ENCODE peak calls at places on chromosomes 3 and 15, in ten cellular contexts. M, H, V, P, S, J, Q, Z, U and O are unnamed samples.

GRCh38 chr3:57971975-57972374 is 36.2 kb upstream of the FLNB start:
- DNase-seq in J (no peak), S (no peak), Z (no peak), V (no peak), P (no peak), Q (no peak), M (no peak), H (no peak), U (no peak), O (no peak)

GRCh38 chr3:24259901-24260512 is 234.6 kb downstream of the THRB start:
- DNase-seq in Q (no peak), P (no peak), M (no peak), Z (no peak), U (peak; percentile 61), V (peak; percentile 33), J (peak; percentile 21), S (no peak), H (peak; percentile 19), O (no peak)

GRCh38 chr3:48404440-48405342 is 25.2 kb downstream of the PLXNB1 start:
- DNase-seq in U (no peak), P (no peak), V (no peak), J (no peak), H (no peak), M (no peak), S (no peak), Q (no peak), Z (no peak), O (no peak)

GRCh38 chr3:45567730-45568172 is 26.8 kb upstream of the LIMD1 start:
- DNase-seq in Z (no peak), Q (no peak), P (no peak), U (no peak), V (no peak), J (no peak), H (no peak), S (no peak), M (no peak), O (peak; percentile 65)

GRCh38 chr3:138747229-138747628 is 87.5 kb downstream of the PIK3CB start:
- DNase-seq in Z (no peak), P (no peak), V (no peak), S (no peak), U (no peak), Q (no peak), J (no peak), M (no peak), H (no peak), O (no peak)

GRCh38 chr3:150216041-150216811 is 191.9 kb upstream of the TSC22D2 start:
- DNase-seq in M (no peak), Z (no peak), H (no peak), U (no peak), J (peak; percentile 74), P (no peak), V (peak; percentile 72), Q (no peak), S (peak; percentile 96), O (no peak)

GRCh38 chr3:45124379-45124778 is 21.8 kb downstream of the CDCP1 start:
- DNase-seq in V (peak; percentile 96), Z (no peak), H (peak; percentile 58), J (peak; percentile 97), P (no peak), M (peak; percentile 48), S (no peak), Q (peak; percentile 95), U (peak; percentile 86), O (no peak)

GRCh38 chr15:65655026-65655425 is 33.3 kb downstream of the SLC24A1 start:
- DNase-seq in P (no peak), V (peak; percentile 74), J (peak; percentile 60), M (no peak), U (peak; percentile 72), Z (no peak), Q (no peak), H (peak; percentile 14), S (no peak), O (no peak)

GRCh38 chr15:89802231-89802928 is 12.3 kb downstream of the ANPEP start:
- DNase-seq in Z (no peak), V (no peak), Q (no peak), J (no peak), M (no peak), S (no peak), P (no peak), U (no peak), H (no peak), O (no peak)

GRCh38 chr15:78323693-78324092 is 16.5 kb upstream of the CRABP1 start:
- DNase-seq in S (no peak), P (no peak), V (no peak), J (no peak), Q (no peak), M (no peak), Z (no peak), H (no peak), U (no peak), O (no peak)

GRCh38 chr3:14142567-14143270 is 17.9 kb downstream of the TMEM43 start:
- DNase-seq in P (no peak), Q (no peak), U (no peak), Z (no peak), V (no peak), M (no peak), J (no peak), H (no peak), S (no peak), O (peak; percentile 26)

GRCh38 chr15:73919706-73920105 is 6.6 kb upstream of the LOXL1 start:
- DNase-seq in Q (no peak), H (no peak), Z (no peak), V (no peak), P (no peak), U (no peak), S (no peak), M (no peak), J (no peak), O (no peak)

GRCh38 chr15:28185148-28185895 is 86.2 kb upstream of the OCA2 start:
- DNase-seq in P (no peak), M (no peak), U (no peak), J (no peak), S (no peak), Z (no peak), V (no peak), H (no peak), Q (no peak), O (no peak)

GRCh38 chr3:152790988-152791387 is 43.9 kb upstream of the P2RY1 start:
- DNase-seq in Z (no peak), Q (no peak), H (no peak), U (no peak), S (no peak), M (no peak), P (no peak), J (no peak), V (no peak), O (no peak)

GRCh38 chr15:72155021-72155621 is 36.9 kb downstream of the SENP8 start:
- DNase-seq in H (no peak), U (no peak), Q (no peak), J (peak; percentile 33), Z (no peak), M (peak; percentile 39), S (peak; percentile 92), P (peak; percentile 66), V (peak; percentile 29), O (no peak)

GRCh38 chr3:177487635-177488186 is 290.4 kb upstream of the TBL1XR1 start:
- DNase-seq in U (no peak), M (no peak), S (no peak), Z (no peak), P (no peak), Q (no peak), V (no peak), H (no peak), J (no peak), O (no peak)

GRCh38 chr3:52084954-52085730 is 28.8 kb upstream of the DUSP7 start:
- DNase-seq in J (peak; percentile 29), M (no peak), Z (no peak), H (no peak), Q (no peak), V (no peak), P (no peak), S (no peak), U (no peak), O (no peak)

GRCh38 chr3:65538101-65538500 is 500.6 kb downstream of the MAGI1 start:
- DNase-seq in Z (no peak), P (no peak), V (no peak), Q (no peak), M (no peak), J (no peak), U (no peak), H (no peak), S (no peak), O (no peak)

GRCh38 chr3:129015388-129016105 is 14.4 kb downstream of the EFCC1 start:
- DNase-seq in Q (no peak), H (no peak), P (no peak), M (no peak), Z (no peak), S (no peak), J (no peak), U (no peak), V (no peak), O (peak; percentile 45)

GRCh38 chr3:15726881-15727280 is 70.9 kb downstream of the ANKRD28 start:
- DNase-seq in P (no peak), S (no peak), V (no peak), H (no peak), Z (no peak), Q (no peak), M (no peak), J (no peak), U (no peak), O (no peak)

GRCh38 chr3:120452816-120453215 is 2.0 kb upstream of the FSTL1 start:
- DNase-seq in V (no peak), Z (no peak), S (no peak), M (no peak), P (no peak), Q (no peak), U (no peak), H (no peak), J (no peak), O (no peak)

GRCh38 chr15:74817370-74817737 is 4.7 kb downstream of the LMAN1L start:
- DNase-seq in H (no peak), Z (no peak), M (peak; percentile 66), S (no peak), J (peak; percentile 23), P (no peak), U (peak; percentile 30), Q (no peak), V (peak; percentile 50), O (no peak)

GRCh38 chr3:196268270-196269163 is 19.0 kb downstream of the PCYT1A start:
- DNase-seq in U (peak; percentile 96), S (no peak), P (no peak), V (peak; percentile 87), J (peak; percentile 85), H (no peak), Z (no peak), Q (no peak), M (peak; percentile 66), O (no peak)